ENCODE peak calls at places on chromosomes 6 and 20, in four cellular contexts. One of them, this sample, is unnamed.
A peak's percentile ranks its signal among the peaks of the same experiment; 100 is the strongest.

GRCh38 chr6:57327311-57327710 is 9.9 kb downstream of the PRIM2 start:
- DNase-seq in HepG2: no peak
- DNase-seq in SK-N-SH: no peak
- DNase-seq in K562: no peak
- DNase-seq in this sample: no peak

GRCh38 chr20:21046413-21047070 is 59.6 kb downstream of the LINC00237 start:
- DNase-seq in SK-N-SH: peak; percentile 19
- DNase-seq in K562: no peak
- DNase-seq in HepG2: no peak
- DNase-seq in this sample: no peak

GRCh38 chr6:84220809-84221409 is 6.5 kb downstream of the CEP162 start:
- DNase-seq in SK-N-SH: peak; percentile 7
- DNase-seq in K562: peak; percentile 11
- DNase-seq in HepG2: no peak
- DNase-seq in this sample: peak; percentile 10

GRCh38 chr20:59145926-59146800 is 17.5 kb upstream of the ZNF831 start:
- DNase-seq in SK-N-SH: no peak
- DNase-seq in K562: no peak
- DNase-seq in HepG2: no peak
- DNase-seq in this sample: no peak

GRCh38 chr6:164108869-164109769 is 694.6 kb downstream of the QKI start:
- DNase-seq in HepG2: no peak
- DNase-seq in SK-N-SH: no peak
- DNase-seq in K562: no peak
- DNase-seq in this sample: no peak

GRCh38 chr6:25601797-25602679 is 50.0 kb upstream of the SCGN start:
- DNase-seq in HepG2: peak; percentile 60
- DNase-seq in K562: peak; percentile 42
- DNase-seq in SK-N-SH: peak; percentile 49
- DNase-seq in this sample: peak; percentile 28

GRCh38 chr20:41204304-41205265 is 67.2 kb downstream of the PLCG1 start:
- DNase-seq in SK-N-SH: no peak
- DNase-seq in K562: no peak
- DNase-seq in HepG2: no peak
- DNase-seq in this sample: no peak

GRCh38 chr6:125868996-125869395 is 78.2 kb downstream of the NCOA7 start:
- DNase-seq in K562: no peak
- DNase-seq in SK-N-SH: peak; percentile 57
- DNase-seq in HepG2: no peak
- DNase-seq in this sample: no peak

GRCh38 chr20:652611-653109 is 340 bp downstream of the SRXN1 start:
- DNase-seq in HepG2: no peak
- DNase-seq in K562: no peak
- DNase-seq in SK-N-SH: no peak
- DNase-seq in this sample: no peak

GRCh38 chr6:75223461-75223860 is 17.6 kb upstream of the COL12A1 start:
- DNase-seq in SK-N-SH: no peak
- DNase-seq in HepG2: no peak
- DNase-seq in K562: no peak
- DNase-seq in this sample: no peak

GRCh38 chr20:46784450-46785127 is 75.1 kb downstream of the SLC2A10 start:
- DNase-seq in K562: no peak
- DNase-seq in SK-N-SH: no peak
- DNase-seq in HepG2: peak; percentile 29
- DNase-seq in this sample: no peak

GRCh38 chr6:117237561-117237960 is 27.8 kb upstream of the VGLL2 start:
- DNase-seq in HepG2: no peak
- DNase-seq in K562: no peak
- DNase-seq in SK-N-SH: no peak
- DNase-seq in this sample: no peak

GRCh38 chr6:166904101-166904746 is 52.1 kb downstream of the RNASET2 start:
- DNase-seq in SK-N-SH: no peak
- DNase-seq in HepG2: no peak
- DNase-seq in K562: no peak
- DNase-seq in this sample: no peak

GRCh38 chr6:80488190-80488589 is 381.7 kb downstream of the BCKDHB start:
- DNase-seq in SK-N-SH: no peak
- DNase-seq in HepG2: peak; percentile 31
- DNase-seq in K562: no peak
- DNase-seq in this sample: no peak

GRCh38 chr6:49805246-49805645 is 18.2 kb upstream of the PGK2 start:
- DNase-seq in HepG2: no peak
- DNase-seq in SK-N-SH: no peak
- DNase-seq in K562: no peak
- DNase-seq in this sample: no peak

GRCh38 chr6:150269130-150269856 is 99.5 kb upstream of the IYD start:
- DNase-seq in SK-N-SH: no peak
- DNase-seq in HepG2: no peak
- DNase-seq in K562: no peak
- DNase-seq in this sample: no peak

GRCh38 chr20:60092729-60093128 is 134.5 kb downstream of the CDH26 start:
- DNase-seq in HepG2: no peak
- DNase-seq in K562: no peak
- DNase-seq in SK-N-SH: no peak
- DNase-seq in this sample: no peak

GRCh38 chr6:31792741-31793140 is 2.8 kb downstream of the VARS1 start:
- DNase-seq in HepG2: no peak
- DNase-seq in K562: peak; percentile 38
- DNase-seq in SK-N-SH: no peak
- DNase-seq in this sample: peak; percentile 81

DNA sequence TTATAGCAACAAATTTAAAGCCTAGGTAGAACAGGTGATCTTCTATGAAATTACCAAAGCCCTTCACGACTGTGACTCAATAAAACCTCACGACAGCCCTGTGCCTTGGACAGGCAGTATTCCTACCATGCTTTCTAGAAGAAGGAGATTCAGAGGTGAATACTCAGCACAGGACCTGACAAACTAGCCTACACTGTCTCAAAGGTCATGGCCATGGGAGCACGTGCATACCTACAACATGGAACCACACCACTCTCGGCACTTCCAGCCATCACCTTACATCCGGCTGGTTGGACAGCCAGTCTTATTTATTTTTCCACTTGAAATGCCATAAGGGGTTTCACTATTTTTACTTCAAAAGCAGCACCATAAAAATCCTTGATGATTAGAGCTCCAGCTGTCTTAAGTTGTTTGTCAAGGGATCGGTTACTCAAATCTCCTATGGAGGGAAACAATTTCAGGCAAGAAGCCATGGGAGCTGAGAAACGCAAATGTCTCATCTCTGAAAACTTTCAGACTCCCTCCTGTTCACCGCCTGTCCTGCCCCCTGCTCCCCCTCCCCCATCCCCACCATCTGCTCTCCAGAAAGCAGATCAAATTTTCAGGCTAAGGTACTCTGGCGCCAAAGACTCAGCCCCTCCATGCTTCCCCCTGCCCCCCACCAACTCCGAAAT is 4.2 kb upstream of the NNAT start:
- DNase-seq in K562: no peak
- DNase-seq in HepG2: no peak
- DNase-seq in SK-N-SH: no peak
- DNase-seq in this sample: no peak
- H3K4me1 ChIP-seq in K562: no peaks in the 10 kb centered on the region
- H3K4me1 ChIP-seq in HepG2: peaks cover 38% of the 10 kb centered on the region
- H3K4me1 ChIP-seq in SK-N-SH: peaks cover 23% of the 10 kb centered on the region
- H3K4me1 ChIP-seq in this sample: no peaks in the 10 kb centered on the region

GRCh38 chr20:6792789-6793188 is 25.3 kb downstream of the BMP2 start:
- DNase-seq in K562: no peak
- DNase-seq in SK-N-SH: no peak
- DNase-seq in HepG2: no peak
- DNase-seq in this sample: no peak
- TF ChIP-seq ELF1 in K562: no peak
- TF ChIP-seq ELF1 in SK-N-SH: no peak
- TF ChIP-seq ELF1 in HepG2: no peak
- TF ChIP-seq ELF1 in this sample: no peak

GRCh38 chr6:111663692-111664564 is 58.2 kb upstream of the TRAF3IP2 start:
- DNase-seq in HepG2: no peak
- DNase-seq in SK-N-SH: peak; percentile 36
- DNase-seq in K562: peak; percentile 25
- DNase-seq in this sample: no peak

GRCh38 chr6:111664565-111665039 is 58.9 kb upstream of the TRAF3IP2 start:
- DNase-seq in HepG2: no peak
- DNase-seq in SK-N-SH: no peak
- DNase-seq in K562: no peak
- DNase-seq in this sample: no peak

GRCh38 chr6:111662192-111662793 is 56.6 kb upstream of the TRAF3IP2 start:
- DNase-seq in K562: no peak
- DNase-seq in HepG2: no peak
- DNase-seq in SK-N-SH: no peak
- DNase-seq in this sample: no peak

GRCh38 chr6:111662794-111663231 is 57.1 kb upstream of the TRAF3IP2 start:
- DNase-seq in HepG2: no peak
- DNase-seq in K562: no peak
- DNase-seq in SK-N-SH: peak; percentile 67
- DNase-seq in this sample: no peak

GRCh38 chr6:111663232-111663631 is 57.6 kb upstream of the TRAF3IP2 start:
- DNase-seq in HepG2: no peak
- DNase-seq in K562: no peak
- DNase-seq in SK-N-SH: peak; percentile 33
- DNase-seq in this sample: no peak
- H3K4me1 ChIP-seq in HepG2: peaks cover 15% of the 10 kb centered on the region
- H3K4me1 ChIP-seq in K562: peaks cover 14% of the 10 kb centered on the region
- H3K4me1 ChIP-seq in SK-N-SH: peaks cover 33% of the 10 kb centered on the region
- H3K4me1 ChIP-seq in this sample: no peaks in the 10 kb centered on the region

DNA sequence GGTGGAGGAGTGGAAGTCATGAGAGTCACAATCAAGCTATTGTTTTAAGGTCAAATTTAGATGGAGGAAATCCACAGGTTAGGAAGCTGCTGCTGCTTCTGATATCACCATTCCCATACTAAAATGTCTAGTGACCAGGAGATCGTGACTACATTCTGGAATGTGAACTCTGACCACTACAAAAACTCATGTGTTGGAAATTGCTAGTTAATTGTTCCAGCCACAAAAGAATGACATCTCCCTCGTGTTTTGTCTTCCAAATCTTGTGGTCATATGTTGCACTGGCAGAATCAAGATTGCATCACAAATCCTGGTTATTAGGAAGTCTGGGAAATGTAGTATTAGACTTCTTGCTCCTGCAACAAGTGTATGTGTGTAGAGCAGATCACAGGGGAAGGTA is 441.9 kb downstream of the CD109 start:
- DNase-seq in HepG2: peak; percentile 6
- DNase-seq in SK-N-SH: no peak
- DNase-seq in K562: no peak
- DNase-seq in this sample: peak; percentile 61
- TF ChIP-seq ELF1 in HepG2: no peak
- TF ChIP-seq ELF1 in SK-N-SH: no peak
- TF ChIP-seq ELF1 in K562: no peak
- TF ChIP-seq ELF1 in this sample: no peak

DNA sequence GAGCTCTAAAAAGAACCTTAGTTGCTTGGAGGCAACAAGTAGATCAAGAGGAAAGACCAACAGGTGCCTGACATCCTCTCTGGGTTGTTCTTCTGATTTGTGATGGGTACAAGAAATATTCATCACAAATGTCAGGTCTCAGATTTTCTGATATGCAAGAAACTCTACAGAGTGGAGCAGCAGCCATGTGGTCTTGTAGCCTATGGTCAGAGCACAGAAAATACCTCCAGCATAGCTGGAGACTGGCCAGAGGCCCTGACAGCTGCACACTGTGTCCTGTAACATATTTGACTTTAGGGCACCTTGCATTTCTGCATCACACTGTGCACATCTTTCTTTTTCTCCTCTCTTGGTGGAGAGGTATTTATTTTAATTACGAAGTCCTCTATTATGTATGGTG is 116.3 kb downstream of the GMPR start:
- DNase-seq in HepG2: no peak
- DNase-seq in SK-N-SH: peak; percentile 61
- DNase-seq in K562: no peak
- DNase-seq in this sample: no peak
- H3K4me1 ChIP-seq in HepG2: no peaks in the 10 kb centered on the region
- H3K4me1 ChIP-seq in SK-N-SH: peaks cover 38% of the 10 kb centered on the region
- H3K4me1 ChIP-seq in K562: no peaks in the 10 kb centered on the region
- H3K4me1 ChIP-seq in this sample: peaks cover 25% of the 10 kb centered on the region

GRCh38 chr6:119348308-119349040 is 1.1 kb downstream of the MAN1A1 start:
- DNase-seq in HepG2: peak; percentile 80
- DNase-seq in K562: peak; percentile 43
- DNase-seq in SK-N-SH: peak; percentile 82
- DNase-seq in this sample: no peak

GRCh38 chr6:119349041-119349340 is 570 bp downstream of the MAN1A1 start:
- DNase-seq in HepG2: no peak
- DNase-seq in SK-N-SH: peak; percentile 79
- DNase-seq in K562: no peak
- DNase-seq in this sample: no peak

GRCh38 chr6:119351005-119351394 is 1.4 kb upstream of the MAN1A1 start:
- DNase-seq in SK-N-SH: peak; percentile 32
- DNase-seq in HepG2: no peak
- DNase-seq in K562: no peak
- DNase-seq in this sample: peak; percentile 22

GRCh38 chr6:119349341-119350201 is at the start of gene MAN1A1:
- DNase-seq in HepG2: peak; percentile 87
- DNase-seq in K562: peak; percentile 98
- DNase-seq in SK-N-SH: peak; percentile 99
- DNase-seq in this sample: peak; percentile 56

GRCh38 chr6:119350202-119351004 is 842 bp upstream of the MAN1A1 start:
- DNase-seq in SK-N-SH: peak; percentile 15
- DNase-seq in K562: no peak
- DNase-seq in HepG2: peak; percentile 33
- DNase-seq in this sample: peak; percentile 48
- TF ChIP-seq ELF1 in SK-N-SH: no peak
- TF ChIP-seq ELF1 in K562: peak; percentile 32
- TF ChIP-seq ELF1 in HepG2: no peak
- TF ChIP-seq ELF1 in this sample: no peak

GRCh38 chr6:43858161-43859153 is 88.4 kb downstream of the VEGFA start:
- DNase-seq in HepG2: no peak
- DNase-seq in SK-N-SH: no peak
- DNase-seq in K562: no peak
- DNase-seq in this sample: no peak

GRCh38 chr6:43853066-43853650 is 83.1 kb downstream of the VEGFA start:
- DNase-seq in HepG2: peak; percentile 70
- DNase-seq in K562: no peak
- DNase-seq in SK-N-SH: no peak
- DNase-seq in this sample: no peak

GRCh38 chr6:43852350-43852864 is 82.4 kb downstream of the VEGFA start:
- DNase-seq in SK-N-SH: no peak
- DNase-seq in HepG2: no peak
- DNase-seq in K562: no peak
- DNase-seq in this sample: no peak

GRCh38 chr6:43856005-43856765 is 86.2 kb downstream of the VEGFA start:
- DNase-seq in SK-N-SH: peak; percentile 74
- DNase-seq in K562: peak; percentile 68
- DNase-seq in HepG2: peak; percentile 86
- DNase-seq in this sample: peak; percentile 21

DNA sequence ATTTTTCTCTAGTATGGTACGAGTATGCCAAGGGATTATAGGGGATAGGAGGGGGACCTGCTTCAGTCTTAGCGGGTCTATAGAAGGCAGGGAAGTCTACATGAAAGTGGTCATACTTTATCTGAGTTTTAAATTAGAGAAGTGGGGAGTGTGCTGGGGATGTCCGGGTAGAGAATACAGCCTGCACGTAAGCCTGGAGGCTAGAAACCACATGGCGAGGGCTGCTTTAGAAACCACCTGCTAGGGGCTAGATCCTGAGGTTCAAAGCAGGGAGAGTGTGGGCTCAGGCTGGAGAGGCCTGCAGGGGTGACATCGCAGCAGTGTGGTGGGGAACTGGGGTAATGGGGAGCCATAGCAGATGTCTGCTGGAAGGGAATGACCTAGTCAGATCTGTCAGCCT is 85.2 kb downstream of the VEGFA start:
- DNase-seq in SK-N-SH: no peak
- DNase-seq in K562: no peak
- DNase-seq in HepG2: no peak
- DNase-seq in this sample: no peak
- H3K4me1 ChIP-seq in SK-N-SH: peaks cover 37% of the 10 kb centered on the region
- H3K4me1 ChIP-seq in K562: peaks cover 6% of the 10 kb centered on the region
- H3K4me1 ChIP-seq in HepG2: peaks cover 93% of the 10 kb centered on the region
- H3K4me1 ChIP-seq in this sample: no peaks in the 10 kb centered on the region